ENCODE peak calls at places on chromosomes 1 and 21, in ten cellular contexts. F, B, R, K, V, S, N, J, P and Z are unnamed samples.
A peak's percentile ranks its signal among the peaks of the same experiment; 100 is the strongest.

GRCh38 chr1:214843281-214843680 is 239.3 kb upstream of the KCNK2 start:
- DNase-seq in R (no peak), J (no peak), V (no peak), S (no peak), B (no peak), K (no peak), P (no peak), N (no peak), F (no peak), Z (no peak)

GRCh38 chr1:231040800-231041704 is 998 bp upstream of the FAM89A start:
- DNase-seq in B (peak; percentile 10), K (no peak), R (peak; percentile 32), V (no peak), N (no peak), P (no peak), S (no peak), F (peak; percentile 69), J (no peak), Z (no peak)

GRCh38 chr1:244369256-244370057 is 82.3 kb downstream of the ADSS2 start:
- DNase-seq in P (no peak), N (peak; percentile 39), B (no peak), R (no peak), V (peak; percentile 68), J (no peak), F (no peak), K (no peak), S (no peak), Z (no peak)

GRCh38 chr1:157505481-157506272 is 46.6 kb downstream of the FCRL5 start:
- DNase-seq in B (peak; percentile 19), J (peak; percentile 71), F (peak; percentile 66), K (peak; percentile 30), R (no peak), S (peak; percentile 8), V (peak; percentile 75), N (peak; percentile 45), P (no peak), Z (peak; percentile 63)

GRCh38 chr1:244214009-244214967 is 163.2 kb downstream of the ZBTB18 start:
- DNase-seq in R (no peak), V (peak; percentile 10), B (no peak), F (no peak), P (peak; percentile 42), N (no peak), K (peak; percentile 36), S (peak; percentile 97), J (peak; percentile 29), Z (no peak)

GRCh38 chr1:154427173-154428139 is 22.3 kb downstream of the IL6R start:
- DNase-seq in F (no peak), V (peak; percentile 84), S (no peak), N (peak; percentile 69), P (no peak), R (peak; percentile 59), B (peak; percentile 60), K (peak; percentile 89), J (no peak), Z (no peak)

GRCh38 chr1:24127801-24128363 is 15.1 kb downstream of the IL22RA1 start:
- DNase-seq in K (no peak), V (no peak), N (no peak), B (no peak), J (no peak), P (no peak), F (peak; percentile 6), R (no peak), S (no peak), Z (no peak)

GRCh38 chr1:33099290-33100118 is 18.6 kb downstream of the AZIN2 start:
- DNase-seq in N (peak; percentile 57), V (peak; percentile 63), P (no peak), R (no peak), B (peak; percentile 15), S (peak; percentile 100), J (no peak), K (no peak), F (no peak), Z (no peak)

GRCh38 chr1:174051956-174052355 is 29.8 kb upstream of the RC3H1 start:
- DNase-seq in P (no peak), N (peak; percentile 51), V (no peak), B (peak; percentile 41), J (no peak), R (no peak), S (no peak), F (no peak), K (peak; percentile 48), Z (peak; percentile 77)

GRCh38 chr1:48387409-48387808 is 84.6 kb downstream of the SPATA6 start:
- DNase-seq in S (no peak), F (no peak), K (no peak), N (no peak), J (no peak), B (no peak), R (no peak), V (no peak), P (no peak), Z (no peak)

GRCh38 chr21:37166733-37167132 is 93.7 kb downstream of the TTC3 start:
- DNase-seq in F (no peak), N (no peak), K (no peak), B (no peak), J (no peak), S (no peak), V (no peak), R (no peak), P (no peak), Z (no peak)

DNA sequence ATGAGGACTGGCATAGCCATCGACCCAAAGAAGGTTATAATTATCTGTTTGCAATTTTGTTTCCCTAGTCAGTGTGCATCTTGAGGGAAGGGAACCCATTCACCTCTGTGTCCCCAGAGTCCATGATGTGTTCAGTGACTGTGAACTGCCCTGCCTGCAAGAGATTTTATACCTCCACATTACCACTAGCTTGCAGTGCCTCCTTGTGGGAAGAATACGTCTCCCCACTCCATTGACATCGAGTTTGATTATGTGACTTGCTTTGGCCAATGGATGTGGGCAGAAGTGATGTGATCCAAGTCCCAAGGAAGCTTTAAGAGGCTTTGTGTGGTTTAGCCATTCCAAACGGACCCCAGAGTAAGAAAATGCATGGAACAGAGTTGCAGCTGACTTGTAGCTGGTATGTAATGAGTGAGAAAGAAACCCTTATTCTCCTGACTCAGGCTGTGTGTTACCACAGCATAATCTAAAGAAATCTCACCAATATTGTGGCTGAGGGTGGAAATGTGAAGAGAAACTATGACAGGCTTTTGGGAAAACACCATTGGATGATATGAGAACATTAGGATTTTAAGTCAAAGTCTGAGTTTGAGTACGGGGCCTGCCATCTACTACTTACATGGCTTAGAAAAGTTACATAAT is 47.8 kb upstream of the NRDC start:
- DNase-seq in N (no peak), P (no peak), B (no peak), S (no peak), F (no peak), V (no peak), R (no peak), J (no peak), K (no peak), Z (no peak)
- TF ChIP-seq CTCF in N (no peak), P (no peak), B (no peak), S (peak; percentile 41), F (no peak), V (no peak), R (no peak), J (no peak), K (no peak), Z (no peak)

DNA sequence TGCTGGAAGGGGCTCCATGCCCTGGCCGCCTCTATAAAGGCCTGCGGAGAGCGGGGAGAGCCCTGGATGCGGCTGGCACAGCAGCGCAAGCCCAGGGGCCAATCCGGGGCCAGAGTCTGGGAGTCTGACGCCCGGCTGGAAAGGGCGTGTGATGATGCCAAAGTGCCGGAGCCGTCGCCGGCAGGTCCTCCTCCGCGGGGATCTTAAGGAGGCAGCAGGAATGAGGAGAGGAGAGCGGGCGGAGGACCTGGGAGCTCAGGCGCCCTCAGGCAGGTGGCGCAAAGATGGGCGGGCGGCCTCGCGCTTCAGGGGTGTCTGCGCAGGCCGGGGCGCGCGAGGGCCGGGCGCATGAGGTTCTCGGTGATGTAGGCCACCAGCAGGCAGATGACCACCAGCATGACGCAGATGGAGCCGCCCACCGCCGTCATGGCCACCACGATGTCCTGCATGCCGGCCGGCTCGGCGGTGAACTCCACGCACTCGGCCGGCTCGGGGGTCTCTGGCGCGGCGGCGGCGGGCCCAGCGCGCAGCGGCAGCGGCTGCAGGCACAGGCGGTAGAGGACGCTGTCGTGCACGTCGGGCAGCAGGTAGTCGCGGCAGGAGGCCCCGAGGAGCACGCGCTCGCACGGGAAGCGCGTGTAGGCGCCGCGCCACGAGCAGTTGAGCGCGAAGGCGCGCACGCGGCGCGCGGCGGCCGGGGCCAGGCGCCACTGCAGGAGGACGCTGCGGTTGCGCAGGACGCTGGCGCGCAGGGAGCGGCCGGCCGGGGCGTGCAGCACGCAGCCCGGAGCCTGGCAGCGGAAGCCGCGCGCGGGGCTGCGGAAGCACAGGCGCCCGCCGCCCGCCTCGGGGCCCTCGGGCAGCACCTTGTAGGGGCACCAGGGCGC is 662 bp downstream of the FNDC10 start:
- DNase-seq in N (no peak), V (no peak), B (no peak), J (peak; percentile 67), S (no peak), R (no peak), K (no peak), P (peak; percentile 85), F (no peak), Z (no peak)
- TF ChIP-seq CTCF in N (no peak), V (no peak), B (no peak), J (peak; percentile 22), S (no peak), R (no peak), K (no peak), P (no peak), F (peak; percentile 9), Z (no peak)

DNA sequence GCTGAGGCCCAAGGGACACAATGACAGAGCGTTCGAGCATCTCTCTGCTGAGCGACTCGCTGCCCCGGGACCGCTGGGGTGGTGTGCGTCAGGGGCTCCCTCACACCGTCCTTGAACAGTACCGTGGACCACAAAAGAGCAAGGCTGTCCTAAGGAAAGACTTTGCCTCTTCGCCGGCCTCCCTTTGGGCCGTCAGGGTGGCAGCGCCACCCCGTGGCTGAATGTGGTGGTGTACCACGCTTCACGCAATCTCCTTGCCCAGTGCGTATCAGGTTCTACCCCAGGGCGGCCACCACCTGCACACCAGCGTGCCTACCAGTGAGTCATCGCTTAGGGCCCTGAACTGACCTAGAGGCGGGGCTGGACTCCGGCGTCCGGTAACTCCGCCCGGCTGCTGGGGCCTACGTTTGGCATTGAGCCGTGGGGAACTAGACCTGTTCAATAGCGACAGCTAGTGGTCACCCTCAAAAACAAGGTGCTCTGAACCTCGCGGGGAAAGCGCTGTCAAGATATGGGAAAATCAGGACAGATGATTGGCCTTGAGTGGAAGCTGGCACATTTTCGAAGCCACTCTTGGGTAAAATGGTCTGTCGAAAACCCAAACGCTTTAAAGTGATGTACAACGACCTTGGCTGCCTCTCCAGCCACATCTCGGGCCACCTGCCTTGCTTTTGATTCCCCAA is 8.1 kb upstream of the TRAF3IP3 start:
- DNase-seq in P (peak; percentile 97), S (peak; percentile 87), K (peak; percentile 95), R (peak; percentile 96), J (peak; percentile 83), B (peak; percentile 91), N (peak; percentile 83), V (peak; percentile 97), F (peak; percentile 95), Z (peak; percentile 80)
- TF ChIP-seq CTCF in P (peak; percentile 97), S (peak; percentile 78), K (peak; percentile 92), R (peak; percentile 100), J (peak; percentile 98), B (peak; percentile 77), N (peak; percentile 82), V (peak; percentile 99), F (peak; percentile 83), Z (peak; percentile 99)

DNA sequence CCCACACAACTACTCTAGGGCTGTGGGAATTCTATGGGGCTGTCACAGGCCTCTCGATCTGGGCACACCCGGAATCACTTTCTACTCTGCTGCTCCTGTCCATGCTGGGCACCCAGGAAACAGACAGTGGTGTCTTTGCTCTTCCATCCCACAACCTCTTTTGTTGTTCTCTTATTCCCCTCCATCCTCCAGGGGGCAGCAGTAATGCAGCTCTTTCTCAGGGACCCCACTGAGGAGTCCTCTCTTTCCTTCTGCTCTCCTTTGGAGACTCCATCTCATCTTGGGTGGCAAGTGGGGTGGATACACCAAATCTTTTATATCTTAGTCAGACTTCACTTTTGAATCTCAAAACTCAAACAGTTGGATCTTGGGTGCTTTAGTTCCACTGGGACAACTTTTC is 206.3 kb downstream of the HS2ST1 start:
- DNase-seq in N (no peak), F (no peak), S (no peak), R (no peak), P (no peak), J (no peak), B (no peak), V (no peak), K (no peak), Z (no peak)
- TF ChIP-seq CTCF in N (no peak), F (no peak), S (peak; percentile 11), R (no peak), P (no peak), J (peak; percentile 28), B (no peak), V (no peak), K (no peak), Z (no peak)